ENCODE peak calls at places on chromosomes 6 and 20, in eight cellular contexts. T, U, Q, H, P, R, G and B are unnamed samples.

GRCh38 chr20:5551621-5552020 is 198.6 kb upstream of the SHLD1 start:
- DNase-seq in T (no peak), U (no peak), Q (no peak), H (no peak), P (no peak), R (no peak), G (no peak), B (peak)

GRCh38 chr20:61256819-61257218 is 4.8 kb downstream of the CDH4 start:
- DNase-seq in T (no peak), U (no peak), Q (no peak), H (no peak), P (no peak), R (no peak), G (no peak), B (no peak)

GRCh38 chr20:32886652-32887051 is 27.9 kb downstream of the EFCAB8 start:
- DNase-seq in T (no peak), U (no peak), Q (no peak), H (no peak), P (no peak), R (no peak), G (no peak), B (no peak)

GRCh38 chr6:3808759-3809514 is 40.2 kb upstream of the FAM50B start:
- DNase-seq in T (no peak), U (peak), Q (no peak), H (peak), P (no peak), R (no peak), G (no peak), B (peak)

GRCh38 chr6:74609857-74610256 is 596.0 kb downstream of the COL12A1 start:
- DNase-seq in T (no peak), U (no peak), Q (no peak), H (peak), P (no peak), R (no peak), G (no peak), B (peak)

GRCh38 chr20:10985536-10985935 is 311.7 kb upstream of the JAG1 start:
- DNase-seq in T (no peak), U (no peak), Q (no peak), H (peak), P (no peak), R (no peak), G (no peak), B (peak)

GRCh38 chr20:35954907-35955251 is 577 bp upstream of the SCAND1 start:
- DNase-seq in T (no peak), U (no peak), Q (no peak), H (peak), P (no peak), R (no peak), G (no peak), B (peak)

GRCh38 chr6:142026471-142026870 is 106.3 kb upstream of the GJE1 start:
- DNase-seq in T (no peak), U (no peak), Q (no peak), H (no peak), P (no peak), R (no peak), G (no peak), B (no peak)

GRCh38 chr6:31011153-31011552 is 879 bp downstream of the MUC22 start:
- DNase-seq in T (no peak), U (no peak), Q (no peak), H (no peak), P (no peak), R (no peak), G (no peak), B (no peak)

GRCh38 chr6:73746776-73747175 is 50.8 kb downstream of the CD109 start:
- DNase-seq in T (no peak), U (no peak), Q (no peak), H (peak), P (no peak), R (no peak), G (no peak), B (peak)

GRCh38 chr6:159282351-159282750 is 113.2 kb downstream of the FNDC1 start:
- DNase-seq in T (no peak), U (no peak), Q (no peak), H (peak), P (no peak), R (no peak), G (no peak), B (no peak)

GRCh38 chr20:717271-717670 is 41.7 kb upstream of the SCRT2 start:
- DNase-seq in T (no peak), U (no peak), Q (no peak), H (no peak), P (no peak), R (no peak), G (no peak), B (no peak)

GRCh38 chr20:58743076-58743566 is 50.5 kb downstream of the NPEPL1 start:
- DNase-seq in T (no peak), U (no peak), Q (no peak), H (no peak), P (no peak), R (no peak), G (no peak), B (no peak)

GRCh38 chr6:127518710-127519468 is at the start of gene MTCL3:
- DNase-seq in T (peak), U (no peak), Q (no peak), H (peak), P (peak), R (peak), G (no peak), B (peak)

GRCh38 chr20:46929902-46930301 is 35.3 kb downstream of the EYA2 start:
- DNase-seq in T (no peak), U (no peak), Q (no peak), H (no peak), P (no peak), R (no peak), G (no peak), B (no peak)

GRCh38 chr6:129117355-129117754 is 234.4 kb downstream of the LAMA2 start:
- DNase-seq in T (no peak), U (no peak), Q (no peak), H (no peak), P (no peak), R (no peak), G (no peak), B (no peak)

GRCh38 chr6:133441491-133441890 is 200.3 kb downstream of the EYA4 start:
- DNase-seq in T (no peak), U (no peak), Q (no peak), H (no peak), P (no peak), R (no peak), G (no peak), B (no peak)

GRCh38 chr6:170024940-170025339 is 265.9 kb downstream of the DLL1 start:
- DNase-seq in T (no peak), U (peak), Q (no peak), H (peak), P (no peak), R (no peak), G (no peak), B (peak)

GRCh38 chr20:64167676-64168075 is 3.4 kb downstream of the MYT1 start:
- DNase-seq in T (no peak), U (no peak), Q (no peak), H (no peak), P (no peak), R (no peak), G (no peak), B (no peak)

GRCh38 chr6:73878403-73878802 is 182.4 kb downstream of the CD109 start:
- DNase-seq in T (no peak), U (no peak), Q (no peak), H (no peak), P (no peak), R (no peak), G (no peak), B (no peak)

GRCh38 chr6:151389640-151390275 is 1.6 kb downstream of the ZBTB2 start:
- DNase-seq in T (no peak), U (peak), Q (peak), H (peak), P (peak), R (peak), G (no peak), B (peak)

GRCh38 chr6:21352131-21352530 is 241.4 kb upstream of the SOX4 start:
- DNase-seq in T (no peak), U (no peak), Q (no peak), H (no peak), P (no peak), R (no peak), G (no peak), B (no peak)

GRCh38 chr6:32436995-32437836 is 2.5 kb upstream of the HLA-DRA start:
- DNase-seq in T (no peak), U (no peak), Q (peak), H (peak), P (no peak), R (no peak), G (no peak), B (peak)

GRCh38 chr20:35260426-35260825 is 17.5 kb downstream of the MMP24OS start:
- DNase-seq in T (no peak), U (no peak), Q (no peak), H (no peak), P (no peak), R (no peak), G (no peak), B (no peak)

GRCh38 chr6:73898599-73898998 is 202.6 kb downstream of the CD109 start:
- DNase-seq in T (no peak), U (no peak), Q (no peak), H (no peak), P (no peak), R (no peak), G (no peak), B (peak)

GRCh38 chr20:20463933-20464374 is 96.0 kb downstream of the INSM1 start:
- DNase-seq in T (no peak), U (no peak), Q (no peak), H (no peak), P (no peak), R (peak), G (no peak), B (no peak)

GRCh38 chr6:38319259-38320255 is 320.2 kb downstream of the BTBD9 start:
- DNase-seq in T (no peak), U (no peak), Q (no peak), H (no peak), P (no peak), R (no peak), G (no peak), B (no peak)

GRCh38 chr6:168016756-168017525 is 19.5 kb downstream of the KIF25 start:
- DNase-seq in T (no peak), U (no peak), Q (no peak), H (no peak), P (no peak), R (no peak), G (no peak), B (no peak)

GRCh38 chr6:165960692-165961091 is 207.0 kb downstream of the TBXT start:
- DNase-seq in T (no peak), U (no peak), Q (no peak), H (no peak), P (no peak), R (no peak), G (no peak), B (no peak)

GRCh38 chr6:155077331-155077730 is 82.2 kb downstream of the TIAM2 start:
- DNase-seq in T (no peak), U (no peak), Q (no peak), H (no peak), P (no peak), R (no peak), G (no peak), B (peak)

GRCh38 chr6:1390805-1391511 is 1.6 kb downstream of the FOXF2 start:
- DNase-seq in T (peak), U (no peak), Q (no peak), H (peak), P (no peak), R (peak), G (no peak), B (peak)

GRCh38 chr20:57251344-57251743 is 15.1 kb downstream of the BMP7 start:
- DNase-seq in T (no peak), U (no peak), Q (no peak), H (no peak), P (no peak), R (no peak), G (no peak), B (no peak)

GRCh38 chr20:2335096-2335495 is 39.3 kb downstream of the TGM3 start:
- DNase-seq in T (no peak), U (no peak), Q (no peak), H (no peak), P (no peak), R (no peak), G (no peak), B (no peak)

GRCh38 chr20:20024942-20025341 is 7.8 kb downstream of the NAA20 start:
- DNase-seq in T (no peak), U (no peak), Q (no peak), H (peak), P (no peak), R (no peak), G (no peak), B (no peak)

GRCh38 chr6:93621400-93621799 is 202.0 kb upstream of the EPHA7 start:
- DNase-seq in T (no peak), U (no peak), Q (no peak), H (no peak), P (no peak), R (no peak), G (no peak), B (no peak)

GRCh38 chr6:156612361-156612760 is 164.8 kb upstream of the ARID1B start:
- DNase-seq in T (no peak), U (no peak), Q (no peak), H (no peak), P (no peak), R (no peak), G (no peak), B (no peak)

GRCh38 chr20:327946-328563 is 2.7 kb downstream of the SOX12 start:
- DNase-seq in T (no peak), U (no peak), Q (no peak), H (no peak), P (no peak), R (no peak), G (no peak), B (no peak)